ENCODE peak calls at places on chromosomes 13 and 19, in six cellular contexts. One of them, this sample, is unnamed.

GRCh38 chr13:80141114-80141849 is 199.6 kb downstream of the SPRY2 start:
- DNase-seq in left lung: no peak
- DNase-seq in uterus: peak
- DNase-seq in GM23338: no peak
- DNase-seq in neural progenitor cell: peak
- DNase-seq in mesendoderm: peak
- DNase-seq in this sample: peak

GRCh38 chr13:46295531-46296464 is 84.1 kb downstream of the LRRC63 start:
- DNase-seq in neural progenitor cell: no peak
- DNase-seq in GM23338: no peak
- DNase-seq in uterus: no peak
- DNase-seq in left lung: no peak
- DNase-seq in mesendoderm: no peak
- DNase-seq in this sample: peak

GRCh38 chr13:94312511-94313191 is 166.8 kb downstream of the DCT start:
- DNase-seq in GM23338: no peak
- DNase-seq in uterus: no peak
- DNase-seq in left lung: peak
- DNase-seq in mesendoderm: peak
- DNase-seq in neural progenitor cell: peak
- DNase-seq in this sample: peak

GRCh38 chr19:1538978-1539377 is 15.1 kb downstream of the PLK5 start:
- DNase-seq in mesendoderm: no peak
- DNase-seq in GM23338: no peak
- DNase-seq in left lung: no peak
- DNase-seq in uterus: no peak
- DNase-seq in neural progenitor cell: no peak
- DNase-seq in this sample: peak

GRCh38 chr19:45437328-45437727 is 13.6 kb upstream of the ERCC1 start:
- DNase-seq in mesendoderm: no peak
- DNase-seq in uterus: no peak
- DNase-seq in left lung: no peak
- DNase-seq in GM23338: no peak
- DNase-seq in neural progenitor cell: no peak
- DNase-seq in this sample: no peak

GRCh38 chr13:32587774-32588165 is 1.5 kb downstream of the PDS5B start:
- DNase-seq in GM23338: no peak
- DNase-seq in mesendoderm: no peak
- DNase-seq in left lung: no peak
- DNase-seq in uterus: no peak
- DNase-seq in neural progenitor cell: no peak
- DNase-seq in this sample: no peak

GRCh38 chr19:16106121-16106520 is 5.6 kb upstream of the RAB8A start:
- DNase-seq in mesendoderm: peak
- DNase-seq in neural progenitor cell: no peak
- DNase-seq in left lung: no peak
- DNase-seq in GM23338: no peak
- DNase-seq in uterus: no peak
- DNase-seq in this sample: peak

GRCh38 chr13:100434010-100434763 is 154.4 kb downstream of the GGACT start:
- DNase-seq in GM23338: no peak
- DNase-seq in mesendoderm: peak
- DNase-seq in neural progenitor cell: no peak
- DNase-seq in left lung: no peak
- DNase-seq in uterus: no peak
- DNase-seq in this sample: peak

GRCh38 chr13:77919351-77920294 is 992 bp upstream of the EDNRB start:
- DNase-seq in GM23338: peak
- DNase-seq in left lung: peak
- DNase-seq in uterus: peak
- DNase-seq in neural progenitor cell: peak
- DNase-seq in mesendoderm: peak
- DNase-seq in this sample: peak

GRCh38 chr13:65497265-65497664 is 1732.9 kb downstream of the PCDH9 start:
- DNase-seq in mesendoderm: peak
- DNase-seq in left lung: no peak
- DNase-seq in GM23338: no peak
- DNase-seq in neural progenitor cell: no peak
- DNase-seq in uterus: no peak
- DNase-seq in this sample: peak

GRCh38 chr19:42440357-42441046 is 2.2 kb downstream of the CXCL17 start:
- DNase-seq in mesendoderm: peak
- DNase-seq in left lung: peak
- DNase-seq in uterus: peak
- DNase-seq in GM23338: peak
- DNase-seq in neural progenitor cell: peak
- DNase-seq in this sample: peak

GRCh38 chr13:39016789-39017188 is 21.1 kb downstream of the PROSER1 start:
- DNase-seq in uterus: no peak
- DNase-seq in mesendoderm: peak
- DNase-seq in GM23338: peak
- DNase-seq in left lung: no peak
- DNase-seq in neural progenitor cell: peak
- DNase-seq in this sample: peak

GRCh38 chr13:110237895-110238294 is 69.1 kb downstream of the COL4A1 start:
- DNase-seq in mesendoderm: no peak
- DNase-seq in GM23338: no peak
- DNase-seq in neural progenitor cell: no peak
- DNase-seq in left lung: no peak
- DNase-seq in uterus: peak
- DNase-seq in this sample: no peak

GRCh38 chr19:50042363-50043024 is 16.7 kb downstream of the ZNF473 start:
- DNase-seq in mesendoderm: no peak
- DNase-seq in neural progenitor cell: no peak
- DNase-seq in GM23338: no peak
- DNase-seq in left lung: no peak
- DNase-seq in uterus: no peak
- DNase-seq in this sample: no peak

GRCh38 chr13:108902557-108903155 is 273.2 kb downstream of the MYO16 start:
- DNase-seq in uterus: no peak
- DNase-seq in mesendoderm: no peak
- DNase-seq in GM23338: no peak
- DNase-seq in neural progenitor cell: no peak
- DNase-seq in left lung: no peak
- DNase-seq in this sample: peak

GRCh38 chr13:109468123-109468522 is 318.3 kb downstream of the IRS2 start:
- DNase-seq in neural progenitor cell: no peak
- DNase-seq in uterus: no peak
- DNase-seq in left lung: no peak
- DNase-seq in GM23338: no peak
- DNase-seq in mesendoderm: no peak
- DNase-seq in this sample: no peak

GRCh38 chr19:8363803-8364771 is at the start of gene ANGPTL4:
- DNase-seq in uterus: peak
- DNase-seq in GM23338: peak
- DNase-seq in left lung: peak
- DNase-seq in mesendoderm: peak
- DNase-seq in neural progenitor cell: peak
- DNase-seq in this sample: peak

GRCh38 chr13:109131698-109132257 is 502.4 kb downstream of the MYO16 start:
- DNase-seq in neural progenitor cell: no peak
- DNase-seq in mesendoderm: peak
- DNase-seq in GM23338: peak
- DNase-seq in left lung: no peak
- DNase-seq in uterus: no peak
- DNase-seq in this sample: peak

GRCh38 chr19:17302391-17303166 is 646 bp downstream of the ABHD8 start:
- DNase-seq in neural progenitor cell: peak
- DNase-seq in left lung: no peak
- DNase-seq in mesendoderm: peak
- DNase-seq in uterus: peak
- DNase-seq in GM23338: peak
- DNase-seq in this sample: no peak

GRCh38 chr13:107835339-107836018 is 379.9 kb downstream of the LIG4 start:
- DNase-seq in GM23338: no peak
- DNase-seq in left lung: no peak
- DNase-seq in mesendoderm: peak
- DNase-seq in neural progenitor cell: no peak
- DNase-seq in uterus: no peak
- DNase-seq in this sample: peak

GRCh38 chr19:41939861-41940442 is 11.7 kb upstream of the ERFL start:
- DNase-seq in left lung: peak
- DNase-seq in mesendoderm: peak
- DNase-seq in neural progenitor cell: peak
- DNase-seq in uterus: no peak
- DNase-seq in GM23338: peak
- DNase-seq in this sample: no peak

GRCh38 chr13:30905932-30906383 is at the start of gene MEDAG:
- DNase-seq in neural progenitor cell: no peak
- DNase-seq in GM23338: no peak
- DNase-seq in uterus: peak
- DNase-seq in left lung: peak
- DNase-seq in mesendoderm: no peak
- DNase-seq in this sample: peak

GRCh38 chr19:18900700-18901502 is 4.9 kb upstream of the CERS1 start:
- DNase-seq in mesendoderm: no peak
- DNase-seq in left lung: no peak
- DNase-seq in neural progenitor cell: no peak
- DNase-seq in uterus: no peak
- DNase-seq in GM23338: no peak
- DNase-seq in this sample: no peak

GRCh38 chr19:18899624-18900560 is 3.9 kb upstream of the CERS1 start:
- DNase-seq in left lung: no peak
- DNase-seq in GM23338: peak
- DNase-seq in neural progenitor cell: no peak
- DNase-seq in mesendoderm: no peak
- DNase-seq in uterus: no peak
- DNase-seq in this sample: no peak

GRCh38 chr19:18897108-18898029 is 1.4 kb upstream of the CERS1 start:
- DNase-seq in uterus: no peak
- DNase-seq in neural progenitor cell: no peak
- DNase-seq in left lung: no peak
- DNase-seq in mesendoderm: no peak
- DNase-seq in GM23338: no peak
- DNase-seq in this sample: no peak

GRCh38 chr19:18898081-18898532 is 2.1 kb upstream of the CERS1 start:
- DNase-seq in uterus: no peak
- DNase-seq in mesendoderm: no peak
- DNase-seq in GM23338: no peak
- DNase-seq in left lung: peak
- DNase-seq in neural progenitor cell: peak
- DNase-seq in this sample: no peak

GRCh38 chr19:18898533-18899408 is 2.8 kb upstream of the CERS1 start:
- DNase-seq in neural progenitor cell: peak
- DNase-seq in left lung: no peak
- DNase-seq in uterus: no peak
- DNase-seq in mesendoderm: no peak
- DNase-seq in GM23338: no peak
- DNase-seq in this sample: no peak
- H3K4me3 ChIP-seq in neural progenitor cell: no peak
- H3K4me3 ChIP-seq in left lung: no peak
- H3K4me3 ChIP-seq in uterus: no peak
- H3K4me3 ChIP-seq in mesendoderm: no peak
- H3K4me3 ChIP-seq in GM23338: no peak
- H3K4me3 ChIP-seq in this sample: no peak

DNA sequence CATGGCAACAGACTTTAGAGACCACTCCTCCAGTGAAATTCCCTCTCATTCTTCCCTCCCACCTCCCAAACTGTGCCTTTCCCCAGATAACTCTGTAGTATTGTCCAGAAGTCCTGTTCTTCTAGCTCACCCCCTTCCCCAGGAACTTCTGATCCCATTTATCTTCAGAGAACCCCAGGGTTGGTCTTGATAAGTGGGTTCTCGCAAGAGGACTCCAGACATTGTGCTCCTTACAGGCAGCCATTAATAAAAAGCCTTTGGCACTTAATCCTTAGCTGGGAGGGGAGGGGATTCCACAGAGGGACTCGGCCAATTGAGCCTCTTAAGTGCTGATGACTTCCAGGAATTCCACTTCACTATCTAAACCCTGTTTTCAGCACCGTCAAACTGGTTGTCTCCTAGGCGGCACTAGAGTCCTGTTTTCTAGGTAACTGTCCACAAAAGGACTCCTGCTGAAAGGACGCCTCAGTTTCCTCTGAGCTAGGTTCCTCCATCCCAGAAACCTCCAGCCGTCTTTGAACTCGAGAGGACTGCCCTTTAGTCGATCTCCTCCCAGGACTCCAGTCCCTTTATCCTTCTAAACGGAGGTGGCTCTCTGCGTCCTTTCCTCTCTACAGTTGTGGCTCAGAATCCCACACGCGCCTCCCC is 2.0 kb downstream of the LTBP4 start:
- DNase-seq in left lung: no peak
- DNase-seq in mesendoderm: peak
- DNase-seq in uterus: no peak
- DNase-seq in neural progenitor cell: peak
- DNase-seq in GM23338: peak
- DNase-seq in this sample: peak
- H3K4me3 ChIP-seq in left lung: peak
- H3K4me3 ChIP-seq in mesendoderm: no peak
- H3K4me3 ChIP-seq in uterus: peak
- H3K4me3 ChIP-seq in neural progenitor cell: peak
- H3K4me3 ChIP-seq in GM23338: peak
- H3K4me3 ChIP-seq in this sample: peak

GRCh38 chr19:13986348-13986904 is 19.7 kb downstream of the RFX1 start:
- DNase-seq in left lung: peak
- DNase-seq in mesendoderm: peak
- DNase-seq in neural progenitor cell: peak
- DNase-seq in GM23338: peak
- DNase-seq in uterus: peak
- DNase-seq in this sample: peak
- H3K4me3 ChIP-seq in left lung: no peak
- H3K4me3 ChIP-seq in mesendoderm: no peak
- H3K4me3 ChIP-seq in neural progenitor cell: no peak
- H3K4me3 ChIP-seq in GM23338: peak
- H3K4me3 ChIP-seq in uterus: no peak
- H3K4me3 ChIP-seq in this sample: peak

GRCh38 chr19:48329167-48329891 is 4.0 kb downstream of the EMP3 start:
- DNase-seq in neural progenitor cell: no peak
- DNase-seq in mesendoderm: peak
- DNase-seq in GM23338: peak
- DNase-seq in uterus: peak
- DNase-seq in left lung: peak
- DNase-seq in this sample: peak

GRCh38 chr19:48330012-48330681 is 4.8 kb downstream of the EMP3 start:
- DNase-seq in uterus: peak
- DNase-seq in mesendoderm: peak
- DNase-seq in GM23338: peak
- DNase-seq in left lung: peak
- DNase-seq in neural progenitor cell: peak
- DNase-seq in this sample: no peak

GRCh38 chr19:48333467-48334384 is 8.4 kb downstream of the EMP3 start:
- DNase-seq in mesendoderm: peak
- DNase-seq in neural progenitor cell: peak
- DNase-seq in uterus: peak
- DNase-seq in left lung: peak
- DNase-seq in GM23338: peak
- DNase-seq in this sample: peak

GRCh38 chr19:48332662-48333466 is 7.5 kb downstream of the EMP3 start:
- DNase-seq in uterus: peak
- DNase-seq in GM23338: peak
- DNase-seq in mesendoderm: peak
- DNase-seq in neural progenitor cell: peak
- DNase-seq in left lung: peak
- DNase-seq in this sample: peak

GRCh38 chr19:48332351-48332661 is 7.0 kb downstream of the EMP3 start:
- DNase-seq in GM23338: no peak
- DNase-seq in uterus: no peak
- DNase-seq in left lung: no peak
- DNase-seq in neural progenitor cell: no peak
- DNase-seq in mesendoderm: no peak
- DNase-seq in this sample: no peak
- H3K4me3 ChIP-seq in GM23338: peak
- H3K4me3 ChIP-seq in uterus: no peak
- H3K4me3 ChIP-seq in left lung: no peak
- H3K4me3 ChIP-seq in neural progenitor cell: peak
- H3K4me3 ChIP-seq in mesendoderm: no peak
- H3K4me3 ChIP-seq in this sample: peak

GRCh38 chr19:4390862-4391693 is 9.3 kb downstream of the SH3GL1 start:
- DNase-seq in mesendoderm: no peak
- DNase-seq in neural progenitor cell: no peak
- DNase-seq in uterus: no peak
- DNase-seq in GM23338: no peak
- DNase-seq in left lung: no peak
- DNase-seq in this sample: peak
- H3K4me3 ChIP-seq in mesendoderm: no peak
- H3K4me3 ChIP-seq in neural progenitor cell: peak
- H3K4me3 ChIP-seq in uterus: no peak
- H3K4me3 ChIP-seq in GM23338: peak
- H3K4me3 ChIP-seq in left lung: no peak
- H3K4me3 ChIP-seq in this sample: no peak

This sample was measured in choroid plexus epithelial cell.